ENCODE peak calls at places on chromosomes 16 and 17, in four cellular contexts. H, P, Q and G are unnamed samples.

GRCh38 chr17:20063665-20064648 is 54.8 kb downstream of the SPECC1 start:
- DNase-seq in Q (peak), H (peak), P (peak), G (peak)

GRCh38 chr17:77819497-77819896 is 139.0 kb upstream of the TNRC6C start:
- DNase-seq in P (no peak), Q (no peak), H (no peak), G (no peak)

GRCh38 chr16:57652695-57653471 is 15.2 kb upstream of the ADGRG3 start:
- DNase-seq in Q (no peak), P (no peak), H (no peak), G (no peak)

GRCh38 chr16:10308305-10309193 is 77.3 kb upstream of the ATF7IP2 start:
- DNase-seq in H (no peak), Q (no peak), P (no peak), G (no peak)

GRCh38 chr17:2171725-2172446 is 117.0 kb downstream of the HIC1 start:
- DNase-seq in H (peak), P (no peak), Q (peak), G (peak)

GRCh38 chr17:58831780-58832179 is 76.1 kb downstream of the PPM1E start:
- DNase-seq in Q (no peak), H (no peak), P (no peak), G (no peak)

GRCh38 chr17:75516619-75517276 is 420 bp downstream of the TSEN54 start:
- DNase-seq in P (no peak), H (no peak), Q (no peak), G (no peak)

GRCh38 chr16:53055603-53056527 is 1.1 kb downstream of the CHD9 start:
- DNase-seq in H (peak), Q (peak), P (no peak), G (peak)

GRCh38 chr17:40363480-40363838 is 1.1 kb downstream of the GJD3 start:
- DNase-seq in H (no peak), Q (no peak), P (no peak), G (peak)

GRCh38 chr17:7313890-7314718 is 1.1 kb downstream of the GPS2 start:
- DNase-seq in P (no peak), H (no peak), Q (peak), G (peak)

GRCh38 chr17:79623786-79624657 is 13.2 kb upstream of the RBFOX3 start:
- DNase-seq in H (peak), Q (no peak), P (peak), G (no peak)

GRCh38 chr17:82952019-82952418 is 112.2 kb upstream of the ZNF750 start:
- DNase-seq in H (peak), P (no peak), Q (no peak), G (no peak)

GRCh38 chr16:22424161-22424937 is 49.9 kb upstream of the CDR2 start:
- DNase-seq in P (no peak), Q (no peak), H (no peak), G (peak)

GRCh38 chr16:63921737-63922136 is 1200.1 kb downstream of the CDH11 start:
- DNase-seq in H (no peak), P (no peak), Q (no peak), G (no peak)

GRCh38 chr17:74545456-74546230 is at the start of gene CD300C:
- DNase-seq in H (peak), P (no peak), Q (no peak), G (no peak)

GRCh38 chr17:80826346-80826954 is 165.2 kb upstream of the CHMP6 start:
- DNase-seq in H (no peak), Q (no peak), P (no peak), G (no peak)

GRCh38 chr17:17413215-17413792 is 63.5 kb upstream of the MED9 start:
- DNase-seq in P (no peak), H (no peak), Q (no peak), G (no peak)

GRCh38 chr17:32755045-32755805 is 121.7 kb downstream of the MYO1D start:
- DNase-seq in H (no peak), P (no peak), Q (peak), G (peak)

GRCh38 chr16:86771506-86772230 is 193.3 kb downstream of the FOXL1 start:
- DNase-seq in P (no peak), Q (peak), H (no peak), G (no peak)

GRCh38 chr17:75830168-75831031 is 13.8 kb downstream of the UNC13D start:
- DNase-seq in P (no peak), Q (no peak), H (no peak), G (no peak)

GRCh38 chr16:89175280-89176146 is 4.0 kb downstream of the CDH15 start:
- DNase-seq in H (no peak), Q (no peak), P (no peak), G (no peak)

GRCh38 chr16:8474576-8474975 is 115.7 kb downstream of the TMEM114 start:
- DNase-seq in H (no peak), Q (no peak), P (no peak), G (no peak)

GRCh38 chr17:8488931-8489330 is 53.2 kb downstream of the NDEL1 start:
- DNase-seq in P (no peak), H (no peak), Q (peak), G (peak)
- TF ChIP-seq CTCF in P (no peak), H (no peak), Q (peak), G (no peak)

GRCh38 chr17:65987988-65988387 is 203.9 kb downstream of the CEP112 start:
- DNase-seq in P (no peak), H (no peak), Q (peak), G (peak)
- TF ChIP-seq CTCF in P (no peak), H (peak), Q (peak), G (peak)

GRCh38 chr17:44353656-44354331 is 8.7 kb downstream of the GRN start:
- DNase-seq in P (no peak), Q (no peak), H (no peak), G (peak)

GRCh38 chr17:44351464-44351863 is 6.4 kb downstream of the GRN start:
- DNase-seq in H (no peak), Q (no peak), P (no peak), G (no peak)

GRCh38 chr17:44351961-44352921 is 7.1 kb downstream of the GRN start:
- DNase-seq in H (no peak), Q (no peak), P (no peak), G (no peak)

GRCh38 chr17:44354582-44355309 is 8.9 kb downstream of the FAM171A2 start:
- DNase-seq in P (no peak), Q (no peak), H (peak), G (no peak)

DNA sequence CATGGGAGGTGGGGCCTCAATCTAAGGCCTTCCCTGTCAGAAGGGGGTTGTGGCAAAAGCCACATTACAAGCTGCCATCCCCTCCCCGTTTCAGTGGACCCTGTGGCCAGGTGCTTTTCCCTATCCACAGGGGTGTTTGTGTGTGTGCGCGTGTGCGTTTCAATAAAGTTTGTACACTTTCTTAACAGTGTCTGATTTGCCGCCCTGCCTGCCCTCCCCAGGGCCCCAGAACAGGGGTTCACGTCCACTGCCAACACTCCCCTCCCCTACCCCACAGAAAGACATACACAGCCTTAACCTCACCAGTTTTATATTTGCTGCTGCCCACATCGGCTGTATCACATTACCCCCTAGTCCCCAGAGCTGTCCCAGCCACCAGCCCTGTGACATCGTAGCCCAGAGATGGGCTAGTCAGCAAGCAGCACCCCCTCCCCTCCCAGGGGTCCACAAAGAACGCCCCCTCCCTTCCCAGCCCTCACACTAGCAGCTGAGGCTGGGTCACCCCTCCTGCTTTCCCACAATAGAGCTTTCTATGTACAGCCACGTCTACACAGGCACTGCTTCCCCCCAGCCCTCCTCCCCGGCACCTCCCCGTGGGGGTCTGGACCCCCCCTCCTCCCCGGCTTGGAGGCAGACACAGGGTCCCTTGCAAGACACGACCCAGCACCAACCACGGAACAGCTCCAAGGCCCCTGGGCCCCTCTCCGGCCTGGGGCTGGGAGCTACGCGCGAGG is 8.0 kb downstream of the GRN start:
- DNase-seq in Q (no peak), P (no peak), H (no peak), G (no peak)
- TF ChIP-seq CTCF in Q (no peak), P (no peak), H (no peak), G (no peak)

GRCh38 chr17:52170963-52171572 is 12.6 kb upstream of the CA10 start:
- DNase-seq in Q (no peak), P (no peak), H (no peak), G (peak)
- TF ChIP-seq CTCF in Q (peak), P (no peak), H (peak), G (peak)

GRCh38 chr16:59192551-59193199 is 458.6 kb upstream of the GOT2 start:
- DNase-seq in P (no peak), H (no peak), Q (peak), G (peak)
- TF ChIP-seq CTCF in P (no peak), H (peak), Q (peak), G (peak)

DNA sequence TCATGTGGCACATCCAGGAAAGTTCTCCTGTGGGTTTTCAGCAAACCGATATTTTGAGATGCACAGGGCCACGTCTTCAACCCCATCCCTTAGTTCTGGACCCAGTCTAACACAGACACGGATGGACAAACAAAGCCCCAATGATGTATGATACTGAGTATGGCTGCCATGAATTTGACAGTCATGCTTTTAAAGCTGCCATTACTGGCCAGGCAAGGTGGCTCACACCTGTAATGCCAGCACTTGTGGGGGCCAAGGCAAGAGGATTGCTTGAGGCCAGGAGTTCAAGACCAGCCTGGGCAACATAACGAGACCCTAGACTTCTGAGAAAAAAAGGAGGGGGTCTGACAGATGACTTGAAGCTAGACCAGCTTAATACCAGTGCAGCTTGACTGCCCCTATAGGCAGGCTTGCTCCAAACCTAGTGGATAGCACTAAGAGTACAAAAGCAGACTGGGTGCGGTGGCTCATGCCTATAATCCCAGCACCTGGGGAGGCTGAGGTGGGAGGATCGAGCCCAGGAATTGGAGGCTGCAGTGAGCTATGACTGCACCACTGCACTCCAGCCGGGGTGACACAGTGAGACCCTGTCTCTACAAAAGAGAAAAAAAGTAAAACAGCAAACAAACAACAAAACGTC is 10.8 kb upstream of the ZNF629 start:
- DNase-seq in Q (no peak), P (no peak), H (no peak), G (no peak)
- TF ChIP-seq CTCF in Q (no peak), P (no peak), H (no peak), G (no peak)

GRCh38 chr16:84047206-84047605 is 4.6 kb upstream of the SLC38A8 start:
- DNase-seq in H (no peak), Q (no peak), P (no peak), G (no peak)

GRCh38 chr16:84047626-84048025 is 5.0 kb upstream of the SLC38A8 start:
- DNase-seq in H (no peak), P (no peak), Q (no peak), G (no peak)

GRCh38 chr16:84049403-84050060 is 6.9 kb upstream of the SLC38A8 start:
- DNase-seq in H (no peak), P (no peak), Q (no peak), G (no peak)

GRCh38 chr16:84048871-84049270 is 6.3 kb upstream of the SLC38A8 start:
- DNase-seq in P (no peak), Q (no peak), H (no peak), G (no peak)

GRCh38 chr16:84048306-84048705 is 5.7 kb upstream of the SLC38A8 start:
- DNase-seq in Q (no peak), P (no peak), H (no peak), G (no peak)
- TF ChIP-seq CTCF in Q (no peak), P (no peak), H (no peak), G (no peak)

GRCh38 chr17:9628509-9628908 is 16.8 kb upstream of the USP43 start:
- DNase-seq in Q (no peak), P (no peak), H (no peak), G (no peak)
- TF ChIP-seq CTCF in Q (no peak), P (no peak), H (no peak), G (no peak)

DNA sequence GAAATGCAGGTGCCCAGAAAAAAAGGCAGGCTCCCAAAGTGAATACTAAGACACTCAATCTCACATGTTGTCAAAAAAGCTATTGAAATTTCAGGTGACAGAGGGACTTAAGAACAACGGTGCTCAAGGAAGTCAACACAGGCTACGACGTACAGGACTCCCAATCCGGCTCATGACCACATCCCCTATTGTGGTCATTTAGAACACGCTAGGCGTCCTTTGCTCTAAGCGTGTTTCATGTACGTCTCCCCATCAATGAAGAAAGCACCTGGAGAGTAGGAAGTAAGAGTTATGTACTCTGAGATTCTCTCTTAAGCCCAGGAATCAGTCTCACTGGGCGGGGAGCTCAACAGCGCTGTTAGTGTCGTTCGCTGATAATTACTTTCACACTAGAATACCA is 94.1 kb downstream of the MRM3 start:
- DNase-seq in P (no peak), Q (no peak), H (no peak), G (no peak)
- TF ChIP-seq CTCF in P (no peak), Q (no peak), H (no peak), G (no peak)